ENCODE peak calls at places on chromosomes 13 and 19, in four cellular contexts. W is T-helper 9 cell, J is neural progenitor cell, D is heart right ventricle. A is an unnamed sample.

GRCh38 chr19:344625-345319 is at the start of gene MIER2:
- DNase-seq in J (peak; percentile 90), D (peak; percentile 90), W (peak; percentile 88), A (peak; percentile 11)

GRCh38 chr19:5292843-5293606 is 47.6 kb downstream of the PTPRS start:
- DNase-seq in D (peak; percentile 74), W (peak; percentile 12), J (peak; percentile 96), A (peak; percentile 62)

GRCh38 chr13:76856141-76856571 is 30.0 kb downstream of the KCTD12 start:
- DNase-seq in J (no peak), W (no peak), D (no peak), A (no peak)

GRCh38 chr13:76884571-76885202 is 1.5 kb downstream of the KCTD12 start:
- DNase-seq in D (no peak), W (no peak), J (no peak), A (no peak)

GRCh38 chr13:92769064-92769463 is 457.5 kb upstream of the GPC6 start:
- DNase-seq in D (no peak), J (no peak), W (no peak), A (no peak)

GRCh38 chr19:571127-571974 is 1.0 kb upstream of the BSG start:
- DNase-seq in W (peak; percentile 43), D (no peak), J (peak; percentile 71), A (no peak)

GRCh38 chr19:35265126-35265995 is 3.4 kb upstream of the USF2 start:
- DNase-seq in W (no peak), D (no peak), J (no peak), A (no peak)

GRCh38 chr19:14139944-14140343 is 3.6 kb upstream of the ASF1B start:
- DNase-seq in D (no peak), J (peak; percentile 77), W (no peak), A (no peak)

GRCh38 chr13:96726651-96727050 is 267.6 kb downstream of the OXGR1 start:
- DNase-seq in J (no peak), W (no peak), D (no peak), A (no peak)

GRCh38 chr19:44092108-44092507 is 2.1 kb upstream of the ZNF224 start:
- DNase-seq in J (no peak), D (no peak), W (no peak), A (no peak)

GRCh38 chr13:30874561-30874960 is 31.5 kb upstream of the MEDAG start:
- DNase-seq in D (no peak), J (no peak), W (no peak), A (no peak)

GRCh38 chr19:41870401-41870873 is 6.6 kb upstream of the CD79A start:
- DNase-seq in J (no peak), D (no peak), W (no peak), A (no peak)

GRCh38 chr19:44212865-44213346 is 574 bp downstream of the ZNF227 start:
- DNase-seq in J (peak; percentile 28), W (no peak), D (no peak), A (peak; percentile 35)

GRCh38 chr19:50414850-50415660 is 3.7 kb upstream of the SPIB start:
- DNase-seq in D (peak; percentile 80), J (peak; percentile 86), W (peak; percentile 72), A (no peak)

GRCh38 chr19:58059681-58060080 is 599 bp downstream of the ZNF135 start:
- DNase-seq in D (peak; percentile 28), J (no peak), W (no peak), A (no peak)

GRCh38 chr19:6464070-6464873 is at the start of gene CRB3:
- DNase-seq in W (peak; percentile 32), J (peak; percentile 53), D (no peak), A (no peak)

GRCh38 chr19:56840452-56841193 is at the start of the genes PEG3 and ZIM2:
- DNase-seq in W (no peak), D (peak; percentile 76), J (no peak), A (peak; percentile 64)

GRCh38 chr19:49923055-49924003 is 5.7 kb upstream of the ATF5 start:
- DNase-seq in D (no peak), W (no peak), J (no peak), A (no peak)

GRCh38 chr19:10288662-10289166 is 1.0 kb upstream of the ICAM5 start:
- DNase-seq in W (no peak), D (no peak), J (peak; percentile 76), A (no peak)

GRCh38 chr19:28652790-28653189 is 560.2 kb downstream of the UQCRFS1 start:
- DNase-seq in J (no peak), D (no peak), W (no peak), A (no peak)

GRCh38 chr13:45811891-45812583 is 39.5 kb downstream of the SIAH3 start:
- DNase-seq in W (no peak), D (no peak), J (no peak), A (no peak)

GRCh38 chr19:47247308-47247990 is 8.9 kb upstream of the CCDC9 start:
- DNase-seq in D (peak; percentile 83), J (peak; percentile 82), W (peak; percentile 83), A (no peak)

GRCh38 chr19:5880604-5881078 is 10.3 kb upstream of the FUT5 start:
- DNase-seq in W (no peak), J (no peak), D (peak; percentile 76), A (peak; percentile 68)

GRCh38 chr13:82636119-82636518 is 1246.2 kb downstream of the SLITRK1 start:
- DNase-seq in W (no peak), D (no peak), J (no peak), A (no peak)

GRCh38 chr13:101982903-101983302 is 418.9 kb downstream of the FGF14 start:
- DNase-seq in D (no peak), J (no peak), W (no peak), A (no peak)

GRCh38 chr19:18610556-18611326 is 1.9 kb upstream of the TMEM59L start:
- DNase-seq in D (no peak), W (no peak), J (peak; percentile 70), A (no peak)

GRCh38 chr13:44155422-44156293 is 218.0 kb upstream of the SERP2 start:
- DNase-seq in D (peak; percentile 40), W (no peak), J (peak; percentile 31), A (peak; percentile 16)

GRCh38 chr19:32869369-32870153 is at the start of gene SLC7A9:
- DNase-seq in J (no peak), D (no peak), W (no peak), A (no peak)

GRCh38 chr13:113058129-113058987 is 47.2 kb upstream of the F7 start:
- DNase-seq in J (no peak), D (peak; percentile 1), W (no peak), A (no peak)

A was measured in C1 segment of cervical spinal cord.